ENCODE peak calls at places on chromosomes 5 and 9, in five cellular contexts. A is NCI-H1105, K is NCI-H1092, G is T follicular helper cell, I is HTR-8/SVneo. W is an unnamed sample.

GRCh38 chr5:73764996-73765395 is 139.0 kb downstream of the ARHGEF28 start:
- DNase-seq in A (no peak), K (no peak), G (no peak), I (no peak), W (no peak)

GRCh38 chr9:114385412-114386181 is 2.2 kb downstream of the AKNA start:
- DNase-seq in A (no peak), K (no peak), G (peak), I (peak), W (no peak)

GRCh38 chr9:16236882-16237281 is 633.6 kb downstream of the BNC2 start:
- DNase-seq in A (no peak), K (no peak), G (no peak), I (no peak), W (no peak)

GRCh38 chr9:127450170-127450830 is 906 bp downstream of the RPL12 start:
- DNase-seq in A (no peak), K (no peak), G (no peak), I (no peak), W (no peak)

GRCh38 chr9:37433754-37434435 is 11.4 kb downstream of the GRHPR start:
- DNase-seq in A (no peak), K (no peak), G (no peak), I (no peak), W (no peak)

GRCh38 chr5:16619136-16619535 is 2.3 kb upstream of the RETREG1 start:
- DNase-seq in A (no peak), K (no peak), G (no peak), I (no peak), W (no peak)

GRCh38 chr9:96382839-96383164 is 709 bp downstream of the SLC35D2 start:
- DNase-seq in A (no peak), K (no peak), G (no peak), I (no peak), W (no peak)

GRCh38 chr5:158895573-158895972 is 204.1 kb downstream of the EBF1 start:
- DNase-seq in A (no peak), K (no peak), G (no peak), I (no peak), W (no peak)

GRCh38 chr5:179306191-179307005 is 38.9 kb downstream of the ADAMTS2 start:
- DNase-seq in A (no peak), K (no peak), G (no peak), I (no peak), W (no peak)

GRCh38 chr5:89283758-89284493 is 400.9 kb upstream of the MEF2C start:
- DNase-seq in A (no peak), K (no peak), G (no peak), I (no peak), W (no peak)

GRCh38 chr5:163790497-163790896 is 285.1 kb downstream of the MAT2B start:
- DNase-seq in A (no peak), K (no peak), G (no peak), I (no peak), W (no peak)

GRCh38 chr5:132776077-132776931 is 735 bp downstream of the SEPTIN8 start:
- DNase-seq in A (no peak), K (peak), G (no peak), I (no peak), W (no peak)

GRCh38 chr5:145975361-145976066 is 39.1 kb downstream of the SH3RF2 start:
- DNase-seq in A (no peak), K (no peak), G (no peak), I (peak), W (no peak)

GRCh38 chr5:68242743-68243142 is 27.2 kb downstream of the PIK3R1 start:
- DNase-seq in A (no peak), K (no peak), G (no peak), I (no peak), W (no peak)

GRCh38 chr5:60077292-60077691 is 183.8 kb upstream of the PDE4D start:
- DNase-seq in A (no peak), K (no peak), G (no peak), I (no peak), W (no peak)

GRCh38 chr9:124812401-124813016 is 35.6 kb downstream of the OLFML2A start:
- DNase-seq in A (no peak), K (no peak), G (no peak), I (peak), W (no peak)